ENCODE peak calls at places on chromosome 15, in nine cellular contexts. One of them, this sample, is unnamed.

GRCh38 chr15:98147415-98147814 is 186.9 kb downstream of the ARRDC4 start:
- DNase-seq in neural crest cell: no peak
- DNase-seq in HFF-Myc: no peak
- DNase-seq in mesothelial cell of epicardium: no peak
- DNase-seq in SK-N-SH: no peak
- DNase-seq in activated CD4-positive, CD25-positive, alpha-beta regulatory T cell: no peak
- DNase-seq in NCI-H748 treated with DMSO at 0.1 percent for 48 hours: no peak
- DNase-seq in pons: no peak
- DNase-seq in progenitor cell of endocrine pancreas: no peak
- DNase-seq in this sample: no peak

GRCh38 chr15:77179541-77179998 is 108.7 kb upstream of the TSPAN3 start:
- DNase-seq in neural crest cell: no peak
- DNase-seq in HFF-Myc: no peak
- DNase-seq in mesothelial cell of epicardium: no peak
- DNase-seq in SK-N-SH: no peak
- DNase-seq in activated CD4-positive, CD25-positive, alpha-beta regulatory T cell: no peak
- DNase-seq in NCI-H748 treated with DMSO at 0.1 percent for 48 hours: no peak
- DNase-seq in pons: no peak
- DNase-seq in progenitor cell of endocrine pancreas: no peak
- DNase-seq in this sample: no peak

GRCh38 chr15:85412956-85413854 is 32.8 kb downstream of the AKAP13 start:
- DNase-seq in neural crest cell: no peak
- DNase-seq in HFF-Myc: peak
- DNase-seq in mesothelial cell of epicardium: no peak
- DNase-seq in SK-N-SH: peak
- DNase-seq in activated CD4-positive, CD25-positive, alpha-beta regulatory T cell: peak
- DNase-seq in NCI-H748 treated with DMSO at 0.1 percent for 48 hours: peak
- DNase-seq in pons: peak
- DNase-seq in progenitor cell of endocrine pancreas: no peak
- DNase-seq in this sample: no peak

GRCh38 chr15:67548532-67548852 is 6.0 kb downstream of the MAP2K5 start:
- DNase-seq in neural crest cell: no peak
- DNase-seq in HFF-Myc: no peak
- DNase-seq in mesothelial cell of epicardium: no peak
- DNase-seq in SK-N-SH: no peak
- DNase-seq in activated CD4-positive, CD25-positive, alpha-beta regulatory T cell: no peak
- DNase-seq in NCI-H748 treated with DMSO at 0.1 percent for 48 hours: no peak
- DNase-seq in pons: peak
- DNase-seq in progenitor cell of endocrine pancreas: no peak
- DNase-seq in this sample: no peak

GRCh38 chr15:40245666-40246065 is 6.8 kb downstream of the PAK6 start:
- DNase-seq in neural crest cell: no peak
- DNase-seq in HFF-Myc: no peak
- DNase-seq in mesothelial cell of epicardium: no peak
- DNase-seq in SK-N-SH: no peak
- DNase-seq in activated CD4-positive, CD25-positive, alpha-beta regulatory T cell: no peak
- DNase-seq in NCI-H748 treated with DMSO at 0.1 percent for 48 hours: no peak
- DNase-seq in pons: no peak
- DNase-seq in progenitor cell of endocrine pancreas: no peak
- DNase-seq in this sample: no peak

GRCh38 chr15:65095011-65095746 is 18.6 kb downstream of the KBTBD13 start:
- DNase-seq in neural crest cell: no peak
- DNase-seq in HFF-Myc: no peak
- DNase-seq in mesothelial cell of epicardium: no peak
- DNase-seq in SK-N-SH: no peak
- DNase-seq in activated CD4-positive, CD25-positive, alpha-beta regulatory T cell: no peak
- DNase-seq in NCI-H748 treated with DMSO at 0.1 percent for 48 hours: no peak
- DNase-seq in pons: no peak
- DNase-seq in progenitor cell of endocrine pancreas: no peak
- DNase-seq in this sample: no peak

GRCh38 chr15:51203797-51204196 is 109.1 kb upstream of the TNFAIP8L3 start:
- DNase-seq in neural crest cell: no peak
- DNase-seq in HFF-Myc: no peak
- DNase-seq in mesothelial cell of epicardium: no peak
- DNase-seq in SK-N-SH: no peak
- DNase-seq in activated CD4-positive, CD25-positive, alpha-beta regulatory T cell: no peak
- DNase-seq in NCI-H748 treated with DMSO at 0.1 percent for 48 hours: no peak
- DNase-seq in pons: no peak
- DNase-seq in progenitor cell of endocrine pancreas: no peak
- DNase-seq in this sample: no peak

GRCh38 chr15:100705065-100705464 is 102.7 kb downstream of the ASB7 start:
- DNase-seq in neural crest cell: no peak
- DNase-seq in HFF-Myc: no peak
- DNase-seq in mesothelial cell of epicardium: no peak
- DNase-seq in SK-N-SH: no peak
- DNase-seq in activated CD4-positive, CD25-positive, alpha-beta regulatory T cell: no peak
- DNase-seq in NCI-H748 treated with DMSO at 0.1 percent for 48 hours: no peak
- DNase-seq in pons: no peak
- DNase-seq in progenitor cell of endocrine pancreas: no peak
- DNase-seq in this sample: no peak

GRCh38 chr15:100596792-100597191 is 5.2 kb downstream of the LINS1 start:
- DNase-seq in neural crest cell: no peak
- DNase-seq in HFF-Myc: no peak
- DNase-seq in mesothelial cell of epicardium: no peak
- DNase-seq in SK-N-SH: no peak
- DNase-seq in activated CD4-positive, CD25-positive, alpha-beta regulatory T cell: peak
- DNase-seq in NCI-H748 treated with DMSO at 0.1 percent for 48 hours: no peak
- DNase-seq in pons: no peak
- DNase-seq in progenitor cell of endocrine pancreas: no peak
- DNase-seq in this sample: peak

GRCh38 chr15:88650556-88650955 is 11.7 kb downstream of the ISG20 start:
- DNase-seq in neural crest cell: no peak
- DNase-seq in HFF-Myc: no peak
- DNase-seq in mesothelial cell of epicardium: peak
- DNase-seq in SK-N-SH: no peak
- DNase-seq in activated CD4-positive, CD25-positive, alpha-beta regulatory T cell: no peak
- DNase-seq in NCI-H748 treated with DMSO at 0.1 percent for 48 hours: no peak
- DNase-seq in pons: no peak
- DNase-seq in progenitor cell of endocrine pancreas: no peak
- DNase-seq in this sample: no peak

GRCh38 chr15:57405133-57405532 is 28.8 kb downstream of the CGNL1 start:
- DNase-seq in neural crest cell: no peak
- DNase-seq in HFF-Myc: no peak
- DNase-seq in mesothelial cell of epicardium: no peak
- DNase-seq in SK-N-SH: no peak
- DNase-seq in activated CD4-positive, CD25-positive, alpha-beta regulatory T cell: no peak
- DNase-seq in NCI-H748 treated with DMSO at 0.1 percent for 48 hours: no peak
- DNase-seq in pons: no peak
- DNase-seq in progenitor cell of endocrine pancreas: no peak
- DNase-seq in this sample: no peak

GRCh38 chr15:98655732-98656131 is 7.4 kb downstream of the IGF1R start:
- DNase-seq in neural crest cell: no peak
- DNase-seq in HFF-Myc: no peak
- DNase-seq in mesothelial cell of epicardium: no peak
- DNase-seq in SK-N-SH: no peak
- DNase-seq in activated CD4-positive, CD25-positive, alpha-beta regulatory T cell: no peak
- DNase-seq in NCI-H748 treated with DMSO at 0.1 percent for 48 hours: no peak
- DNase-seq in pons: no peak
- DNase-seq in progenitor cell of endocrine pancreas: no peak
- DNase-seq in this sample: no peak

GRCh38 chr15:32718822-32719716 is 1.3 kb downstream of the GREM1 start:
- DNase-seq in neural crest cell: peak
- DNase-seq in HFF-Myc: no peak
- DNase-seq in mesothelial cell of epicardium: peak
- DNase-seq in SK-N-SH: peak
- DNase-seq in activated CD4-positive, CD25-positive, alpha-beta regulatory T cell: no peak
- DNase-seq in NCI-H748 treated with DMSO at 0.1 percent for 48 hours: no peak
- DNase-seq in pons: no peak
- DNase-seq in progenitor cell of endocrine pancreas: peak
- DNase-seq in this sample: no peak

GRCh38 chr15:74156678-74157411 is 16.7 kb upstream of the ISLR start:
- DNase-seq in neural crest cell: no peak
- DNase-seq in HFF-Myc: no peak
- DNase-seq in mesothelial cell of epicardium: no peak
- DNase-seq in SK-N-SH: peak
- DNase-seq in activated CD4-positive, CD25-positive, alpha-beta regulatory T cell: no peak
- DNase-seq in NCI-H748 treated with DMSO at 0.1 percent for 48 hours: peak
- DNase-seq in pons: peak
- DNase-seq in progenitor cell of endocrine pancreas: no peak
- DNase-seq in this sample: no peak

GRCh38 chr15:58282060-58282708 is 144.0 kb downstream of the AQP9 start:
- DNase-seq in neural crest cell: no peak
- DNase-seq in HFF-Myc: peak
- DNase-seq in mesothelial cell of epicardium: no peak
- DNase-seq in SK-N-SH: no peak
- DNase-seq in activated CD4-positive, CD25-positive, alpha-beta regulatory T cell: no peak
- DNase-seq in NCI-H748 treated with DMSO at 0.1 percent for 48 hours: no peak
- DNase-seq in pons: no peak
- DNase-seq in progenitor cell of endocrine pancreas: no peak
- DNase-seq in this sample: no peak

GRCh38 chr15:72011291-72011940 is 106.5 kb downstream of the MYO9A start:
- DNase-seq in neural crest cell: no peak
- DNase-seq in HFF-Myc: no peak
- DNase-seq in mesothelial cell of epicardium: no peak
- DNase-seq in SK-N-SH: no peak
- DNase-seq in activated CD4-positive, CD25-positive, alpha-beta regulatory T cell: no peak
- DNase-seq in NCI-H748 treated with DMSO at 0.1 percent for 48 hours: no peak
- DNase-seq in pons: no peak
- DNase-seq in progenitor cell of endocrine pancreas: no peak
- DNase-seq in this sample: no peak

GRCh38 chr15:51726302-51727073 is 11.0 kb downstream of the LYSMD2 start:
- DNase-seq in neural crest cell: no peak
- DNase-seq in HFF-Myc: peak
- DNase-seq in mesothelial cell of epicardium: no peak
- DNase-seq in SK-N-SH: peak
- DNase-seq in activated CD4-positive, CD25-positive, alpha-beta regulatory T cell: no peak
- DNase-seq in NCI-H748 treated with DMSO at 0.1 percent for 48 hours: no peak
- DNase-seq in pons: no peak
- DNase-seq in progenitor cell of endocrine pancreas: no peak
- DNase-seq in this sample: no peak

This sample was measured in thoracic aorta.